ENCODE peak calls at places on chromosome 2, in eight cellular contexts. H is breast epithelium, K is adrenal gland, J is upper lobe of right lung, B is heart left ventricle, N is kidney, E is endothelial cell, C is tibial nerve. U is an unnamed sample.

GRCh38 chr2:234607691-234608090 is 110.8 kb upstream of the ARL4C start:
- DNase-seq in H (no peak), K (no peak), J (no peak), B (no peak), N (no peak), E (no peak), C (no peak), U (no peak)

GRCh38 chr2:101596346-101596745 is 101.2 kb upstream of the MAP4K4 start:
- DNase-seq in H (no peak), K (no peak), J (no peak), B (no peak), N (no peak), E (no peak), C (no peak), U (no peak)

GRCh38 chr2:159152119-159152778 is 134.3 kb downstream of the WDSUB1 start:
- DNase-seq in H (no peak), K (no peak), J (no peak), B (no peak), N (no peak), E (no peak), C (no peak), U (no peak)

GRCh38 chr2:133506962-133507361 is 61.3 kb downstream of the NCKAP5 start:
- DNase-seq in H (no peak), K (no peak), J (no peak), B (no peak), N (no peak), E (no peak), C (no peak), U (no peak)

GRCh38 chr2:131076707-131077106 is 16.6 kb downstream of the FAM168B start:
- DNase-seq in H (no peak), K (peak; percentile 42), J (no peak), B (no peak), N (no peak), E (no peak), C (no peak), U (no peak)

GRCh38 chr2:7692657-7693161 is 775.5 kb downstream of the RNF144A start:
- DNase-seq in H (no peak), K (peak; percentile 5), J (no peak), B (no peak), N (no peak), E (no peak), C (no peak), U (no peak)

GRCh38 chr2:85893428-85894258 is 4.9 kb upstream of the ST3GAL5 start:
- DNase-seq in H (no peak), K (no peak), J (no peak), B (no peak), N (no peak), E (no peak), C (no peak), U (no peak)

GRCh38 chr2:79512442-79513401 is at the start of gene CTNNA2:
- DNase-seq in H (no peak), K (peak; percentile 64), J (peak; percentile 69), B (no peak), N (peak; percentile 75), E (peak; percentile 90), C (no peak), U (no peak)

GRCh38 chr2:225614915-225615314 is 215.4 kb downstream of the NYAP2 start:
- DNase-seq in H (no peak), K (no peak), J (no peak), B (no peak), N (no peak), E (no peak), C (no peak), U (no peak)

GRCh38 chr2:135664623-135665068 is 77.0 kb upstream of the UBXN4 start:
- DNase-seq in H (no peak), K (no peak), J (no peak), B (no peak), N (no peak), E (no peak), C (no peak), U (no peak)

GRCh38 chr2:119517433-119517832 is 6.8 kb downstream of the SCTR start:
- DNase-seq in H (no peak), K (peak; percentile 77), J (peak; percentile 88), B (peak; percentile 71), N (peak; percentile 84), E (peak; percentile 71), C (no peak), U (no peak)

GRCh38 chr2:10271946-10272345 is 30.8 kb upstream of the HPCAL1 start:
- DNase-seq in H (peak; percentile 46), K (peak; percentile 91), J (peak; percentile 48), B (no peak), N (peak; percentile 46), E (no peak), C (no peak), U (no peak)

GRCh38 chr2:10241641-10242430 is 60.9 kb upstream of the HPCAL1 start:
- DNase-seq in H (no peak), K (no peak), J (peak; percentile 60), B (peak; percentile 40), N (peak; percentile 46), E (no peak), C (no peak), U (peak; percentile 40)

GRCh38 chr2:179837408-179837807 is 24.0 kb downstream of the ZNF385B start:
- DNase-seq in H (no peak), K (peak; percentile 69), J (no peak), B (no peak), N (no peak), E (no peak), C (no peak), U (no peak)

GRCh38 chr2:145811467-145812162 is 1291.7 kb upstream of the ZEB2 start:
- DNase-seq in H (no peak), K (no peak), J (no peak), B (no peak), N (no peak), E (no peak), C (no peak), U (no peak)

GRCh38 chr2:183951636-183952035 is 646.7 kb upstream of the ZNF804A start:
- DNase-seq in H (no peak), K (no peak), J (no peak), B (no peak), N (no peak), E (no peak), C (no peak), U (no peak)

DNA sequence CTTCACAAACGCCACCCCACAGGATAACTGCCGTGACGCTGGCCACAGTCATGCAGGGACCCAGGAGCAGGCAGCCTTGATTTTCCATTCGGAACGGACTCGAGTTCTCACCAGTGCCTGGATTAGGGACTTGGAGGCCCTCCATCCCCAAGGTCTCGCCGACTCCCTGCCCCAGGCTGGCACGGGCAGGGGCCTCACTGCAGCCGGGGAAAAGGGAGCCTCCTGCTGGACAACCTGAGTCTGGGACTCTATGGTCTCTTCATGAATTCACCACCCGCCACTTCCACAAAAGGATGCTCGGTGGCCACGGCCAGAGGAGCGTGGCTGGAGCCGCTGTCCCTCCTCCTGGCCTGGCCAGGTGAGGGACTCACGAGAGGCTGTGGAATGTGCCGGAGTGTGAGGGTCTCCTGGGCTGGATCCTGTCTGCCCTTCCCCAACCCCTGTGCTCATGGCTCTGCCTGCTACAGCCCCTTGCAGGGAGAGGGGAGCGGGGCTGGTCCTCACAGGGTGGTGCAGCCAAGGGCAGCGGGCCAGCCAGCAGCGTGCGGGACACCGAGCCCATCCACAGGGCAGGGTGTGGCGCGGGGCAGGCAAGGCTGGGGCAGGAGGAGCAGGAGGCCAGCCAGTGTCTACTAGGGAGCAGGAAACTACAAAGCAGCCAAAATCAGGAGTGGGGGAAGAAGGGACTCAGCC is 42.3 kb downstream of the AQP12A start:
- DNase-seq in H (no peak), K (no peak), J (no peak), B (no peak), N (no peak), E (peak; percentile 24), C (no peak), U (no peak)
- TF ChIP-seq CTCF in H (no peak), K (no peak), J (peak; percentile 11), B (no peak), N (no peak), E (no peak), C (no peak), U (peak; percentile 35)

GRCh38 chr2:182767578-182767977 is 51.5 kb downstream of the DNAJC10 start:
- DNase-seq in H (no peak), K (peak; percentile 34), J (no peak), B (no peak), N (no peak), E (no peak), C (no peak), U (no peak)

GRCh38 chr2:182758379-182758778 is 42.3 kb downstream of the DNAJC10 start:
- DNase-seq in H (no peak), K (no peak), J (no peak), B (no peak), N (no peak), E (no peak), C (no peak), U (no peak)

GRCh38 chr2:182766626-182767025 is 50.6 kb downstream of the DNAJC10 start:
- DNase-seq in H (no peak), K (no peak), J (no peak), B (no peak), N (no peak), E (no peak), C (no peak), U (no peak)

GRCh38 chr2:182763311-182763912 is 47.4 kb downstream of the DNAJC10 start:
- DNase-seq in H (no peak), K (peak; percentile 59), J (no peak), B (no peak), N (no peak), E (peak; percentile 33), C (no peak), U (no peak)

GRCh38 chr2:182761903-182762302 is 45.8 kb downstream of the DNAJC10 start:
- DNase-seq in H (no peak), K (peak; percentile 14), J (no peak), B (no peak), N (no peak), E (no peak), C (no peak), U (no peak)
- TF ChIP-seq CTCF in H (no peak), K (no peak), J (peak; percentile 6), B (peak; percentile 21), N (peak; percentile 14), E (no peak), C (peak; percentile 36), U (peak; percentile 55)

GRCh38 chr2:108215794-108216211 is 24.0 kb upstream of the SULT1C3 start:
- DNase-seq in H (no peak), K (no peak), J (peak; percentile 46), B (no peak), N (no peak), E (no peak), C (no peak), U (no peak)
- TF ChIP-seq CTCF in H (no peak), K (peak; percentile 8), J (peak; percentile 36), B (peak; percentile 22), N (peak; percentile 57), E (no peak), C (no peak), U (peak; percentile 76)

DNA sequence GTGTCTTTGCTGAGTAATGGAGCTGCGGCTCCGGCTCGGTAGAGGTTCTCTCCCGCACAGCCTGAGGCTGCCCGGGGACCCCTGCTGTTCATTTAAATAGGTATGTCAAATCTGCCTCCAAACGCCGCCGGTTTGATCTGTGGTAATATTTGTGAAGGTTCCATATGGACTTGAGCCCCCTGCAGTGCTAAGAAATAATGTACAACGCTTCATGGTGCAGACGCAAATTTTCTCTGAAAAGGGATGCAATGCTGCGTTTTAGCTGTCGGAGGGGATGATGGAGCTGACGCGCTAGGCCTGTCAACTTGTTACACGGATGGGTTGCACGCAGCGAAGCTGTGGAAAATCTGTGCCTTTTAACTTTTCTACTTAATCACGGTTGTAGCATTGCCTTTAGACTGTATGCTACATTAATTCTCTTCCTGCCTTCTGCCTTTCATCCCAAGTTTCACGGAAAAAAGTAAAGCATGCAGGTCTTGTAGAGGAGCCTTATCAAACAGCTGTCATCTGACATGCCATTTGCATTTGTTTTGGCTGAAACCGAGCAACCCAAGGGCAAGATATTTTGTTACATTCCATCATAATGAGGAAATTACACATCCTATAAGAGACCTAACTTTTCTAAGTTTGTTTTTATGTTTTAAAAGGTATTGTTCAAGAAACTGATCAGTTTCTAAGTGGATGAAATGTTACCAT is 43.3 kb downstream of the MRPS9 start:
- DNase-seq in H (no peak), K (peak; percentile 22), J (no peak), B (no peak), N (no peak), E (no peak), C (no peak), U (no peak)
- TF ChIP-seq CTCF in H (no peak), K (no peak), J (no peak), B (no peak), N (no peak), E (no peak), C (no peak), U (no peak)